ENCODE peak calls at places on chromosomes 1 and 21, in four cellular contexts. O is tibial nerve; C is naive thymus-derived CD4-positive, alpha-beta T cell; X is lower lobe of right lung. D is an unnamed sample. For H3K27me3 and H3K4me1, the result is how much of the 10 kb centered on the place peaks cover.

GRCh38 chr1:1091344-1092148 is 17.4 kb upstream of the RNF223 start:
- DNase-seq in X (peak), C (no peak), O (no peak), D (no peak)

GRCh38 chr1:81702903-81703302 is 97.8 kb upstream of the ADGRL2 start:
- DNase-seq in O (no peak), C (no peak), X (no peak), D (no peak)

GRCh38 chr1:153293480-153293775 is 19.3 kb downstream of the PGLYRP3 start:
- DNase-seq in O (no peak), C (no peak), X (no peak), D (no peak)

GRCh38 chr1:162631546-162632233 is 574 bp upstream of the DDR2 start:
- DNase-seq in C (no peak), X (no peak), O (peak), D (no peak)

GRCh38 chr21:36038701-36039497 is 21.4 kb downstream of the SETD4 start:
- DNase-seq in O (no peak), X (no peak), C (no peak), D (no peak)

GRCh38 chr1:244403431-244403830 is 48.3 kb downstream of the ADSS2 start:
- DNase-seq in X (no peak), C (no peak), O (no peak), D (no peak)

GRCh38 chr1:14969006-14969405 is 184.5 kb upstream of the TMEM51 start:
- DNase-seq in C (peak), O (no peak), X (no peak), D (no peak)

GRCh38 chr1:199273837-199274379 is 635.1 kb downstream of the PTPRC start:
- DNase-seq in O (no peak), X (no peak), C (no peak), D (no peak)

GRCh38 chr1:94253456-94254042 is 16.2 kb upstream of the ARHGAP29 start:
- DNase-seq in X (peak), C (no peak), O (no peak), D (no peak)

GRCh38 chr1:27994060-27994459 is 34.3 kb downstream of the XKR8 start:
- DNase-seq in X (no peak), O (no peak), C (no peak), D (no peak)

GRCh38 chr1:84078108-84078823 is 65.8 kb upstream of the PRKACB start:
- DNase-seq in O (peak), C (no peak), X (no peak), D (peak)

GRCh38 chr21:39317134-39318090 is 4.0 kb upstream of the BRWD1 start:
- DNase-seq in O (no peak), X (no peak), C (no peak), D (peak)

GRCh38 chr1:203627819-203628184 is 1.2 kb downstream of the ATP2B4 start:
- DNase-seq in O (peak), X (peak), C (no peak), D (peak)

GRCh38 chr1:89929467-89930063 is 65.3 kb upstream of the ZNF326 start:
- DNase-seq in C (no peak), X (no peak), O (no peak), D (no peak)

GRCh38 chr21:41631564-41632461 is 123.9 kb upstream of the TMPRSS2 start:
- DNase-seq in O (no peak), X (peak), C (no peak), D (no peak)

GRCh38 chr1:245987222-245987545 is 519.9 kb downstream of the SMYD3 start:
- DNase-seq in X (no peak), O (no peak), C (no peak), D (no peak)

GRCh38 chr1:38128511-38128910 is 81.9 kb upstream of the POU3F1 start:
- DNase-seq in X (no peak), O (no peak), C (no peak), D (no peak)

GRCh38 chr1:39269791-39270342 is 65.4 kb downstream of the MACF1 start:
- DNase-seq in O (peak), X (no peak), C (no peak), D (peak)

GRCh38 chr1:150511551-150511950 is 3.6 kb downstream of the ECM1 start:
- DNase-seq in C (no peak), O (no peak), X (peak), D (no peak)

GRCh38 chr1:147246910-147247655 is 4.6 kb downstream of the CHD1L start:
- DNase-seq in C (no peak), O (no peak), X (no peak), D (peak)

GRCh38 chr1:82086739-82087138 is 286.0 kb downstream of the ADGRL2 start:
- DNase-seq in O (no peak), X (no peak), C (no peak), D (no peak)

GRCh38 chr1:45348966-45349677 is 8.9 kb upstream of the MUTYH start:
- DNase-seq in C (no peak), X (no peak), O (no peak), D (no peak)

GRCh38 chr1:107643766-107644165 is 321.2 kb downstream of the VAV3 start:
- DNase-seq in O (no peak), X (no peak), C (no peak), D (no peak)

GRCh38 chr1:161720956-161721737 is at the start of gene FCRLB:
- DNase-seq in X (no peak), C (no peak), O (no peak), D (peak)

GRCh38 chr1:100959502-100960060 is 63.7 kb downstream of the SLC30A7 start:
- DNase-seq in C (no peak), O (no peak), X (no peak), D (no peak)

GRCh38 chr1:154326546-154327465 is 1.5 kb downstream of the ATP8B2 start:
- DNase-seq in C (no peak), X (no peak), O (peak), D (peak)

GRCh38 chr1:33222381-33222780 is 33.9 kb upstream of the ZNF362 start:
- DNase-seq in C (no peak), O (no peak), X (no peak), D (no peak)

GRCh38 chr1:34763142-34763781 is 3.7 kb downstream of the GJB4 start:
- DNase-seq in X (no peak), O (no peak), C (no peak), D (no peak)

GRCh38 chr1:117069220-117069844 is 9.2 kb downstream of the TTF2 start:
- DNase-seq in X (no peak), C (no peak), O (no peak), D (peak)

DNA sequence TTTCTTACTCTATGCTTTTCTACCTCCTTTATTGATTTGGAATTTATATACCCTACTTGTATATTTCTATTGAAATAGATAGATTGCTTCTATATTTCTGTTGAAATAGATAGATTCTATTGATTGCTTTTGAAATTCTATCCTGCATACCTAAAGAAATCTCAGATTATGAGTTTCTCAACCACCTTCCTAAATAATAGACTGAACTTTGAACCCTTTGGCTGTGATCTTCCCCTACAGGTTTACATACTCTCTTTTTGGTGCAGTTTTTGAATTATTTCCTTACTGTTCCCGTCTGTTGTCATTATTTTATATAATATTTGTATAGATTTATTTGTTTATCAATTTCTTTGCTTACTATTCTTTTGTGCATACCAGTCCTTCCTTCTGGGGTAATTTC is 20.4 kb upstream of the CSF3R start:
- DNase-seq in C (no peak), X (no peak), O (no peak), D (no peak)
- H3K27me3 ChIP-seq in C (under half), X (under half), O (under half), D (under half)

DNA sequence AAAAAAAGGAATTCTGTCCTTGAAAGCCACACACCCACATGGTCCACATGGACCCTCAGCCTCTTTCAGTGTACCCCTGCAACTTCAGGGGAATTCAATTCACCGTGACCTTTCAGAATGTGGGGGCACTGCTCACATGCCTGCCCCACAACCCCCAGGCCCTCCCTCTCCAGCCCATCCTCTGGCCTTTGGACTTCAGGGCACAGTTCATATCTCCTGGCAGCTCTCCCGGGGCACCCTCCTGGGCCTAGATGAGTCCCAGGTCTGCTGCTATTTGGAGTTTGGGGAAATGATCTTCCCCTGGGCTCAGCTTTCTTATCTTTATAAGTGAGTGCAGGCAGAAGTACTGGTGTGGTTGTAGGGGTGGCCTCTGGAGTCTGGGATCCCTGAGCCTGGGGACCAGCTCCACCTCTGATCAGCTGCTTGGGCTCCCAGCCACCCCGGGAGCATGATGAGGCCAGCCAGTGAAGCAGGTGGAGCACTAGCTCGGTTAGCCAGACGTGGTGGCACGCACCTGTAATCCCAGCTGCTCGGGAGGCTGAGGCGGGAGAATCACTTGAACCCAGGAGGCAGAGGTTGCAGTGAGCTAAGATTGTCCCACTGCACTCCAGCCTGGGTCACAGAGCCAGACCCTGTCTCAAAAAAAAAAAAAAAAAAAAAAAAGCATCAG is 15.8 kb downstream of the C1orf167 start:
- DNase-seq in X (no peak), C (no peak), O (no peak), D (no peak)
- H3K4me1 ChIP-seq in X (under half), C (under half), O (under half), D (under half)

GRCh38 chr1:3000671-3001470 is 20.4 kb upstream of the ACTRT2 start:
- DNase-seq in X (peak), C (no peak), O (no peak), D (no peak)

GRCh38 chr1:3000214-3000613 is 21.1 kb upstream of the ACTRT2 start:
- DNase-seq in O (no peak), C (no peak), X (no peak), D (no peak)

GRCh38 chr1:3002349-3003038 is 18.8 kb upstream of the ACTRT2 start:
- DNase-seq in C (no peak), X (peak), O (no peak), D (peak)

GRCh38 chr1:3003039-3003940 is 18.0 kb upstream of the ACTRT2 start:
- DNase-seq in C (no peak), O (no peak), X (peak), D (no peak)

DNA sequence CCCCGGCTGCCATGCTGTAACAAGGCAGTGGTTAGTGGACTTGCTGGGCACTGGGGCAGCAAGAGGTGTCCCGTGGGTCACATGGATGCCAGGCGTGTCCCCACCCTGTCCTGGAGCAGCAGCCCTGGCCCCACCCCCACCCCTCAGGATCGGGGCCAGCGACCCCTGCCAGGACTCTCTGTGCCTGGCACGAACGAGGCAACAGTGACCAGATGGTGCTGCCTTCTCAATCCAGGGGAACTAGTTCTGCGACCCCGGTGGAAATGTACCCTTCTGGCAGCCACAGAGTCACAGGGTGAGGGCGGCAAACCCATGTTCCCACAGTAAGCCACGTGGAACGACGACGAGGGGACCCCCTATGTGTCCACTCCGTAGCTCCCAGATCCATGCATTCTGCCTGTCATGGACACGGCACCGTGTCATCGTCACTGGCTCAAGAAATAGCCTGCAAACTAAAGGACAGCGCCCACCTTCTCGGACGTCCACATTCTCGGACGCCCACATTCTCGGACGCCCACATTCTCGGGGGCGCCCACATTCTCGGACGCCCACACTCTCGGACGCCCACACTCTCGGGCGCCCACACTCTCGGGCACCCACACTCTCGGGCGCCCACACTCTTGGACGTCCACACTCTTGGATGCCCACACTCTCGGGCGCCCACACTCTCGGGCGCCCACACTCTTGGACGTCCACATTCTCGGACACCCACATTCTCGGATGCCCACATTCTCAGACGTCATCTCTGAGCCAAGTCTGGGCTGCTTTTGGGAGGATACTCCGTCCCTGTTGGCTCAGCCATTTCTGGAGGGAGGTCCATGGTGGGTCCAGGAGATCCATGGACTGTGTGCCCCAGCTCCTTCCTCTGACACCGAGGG is 19.6 kb upstream of the ACTRT2 start:
- DNase-seq in X (no peak), O (no peak), C (no peak), D (no peak)
- H3K27me3 ChIP-seq in X (under half), O (under half), C (under half), D (under half)

DNA sequence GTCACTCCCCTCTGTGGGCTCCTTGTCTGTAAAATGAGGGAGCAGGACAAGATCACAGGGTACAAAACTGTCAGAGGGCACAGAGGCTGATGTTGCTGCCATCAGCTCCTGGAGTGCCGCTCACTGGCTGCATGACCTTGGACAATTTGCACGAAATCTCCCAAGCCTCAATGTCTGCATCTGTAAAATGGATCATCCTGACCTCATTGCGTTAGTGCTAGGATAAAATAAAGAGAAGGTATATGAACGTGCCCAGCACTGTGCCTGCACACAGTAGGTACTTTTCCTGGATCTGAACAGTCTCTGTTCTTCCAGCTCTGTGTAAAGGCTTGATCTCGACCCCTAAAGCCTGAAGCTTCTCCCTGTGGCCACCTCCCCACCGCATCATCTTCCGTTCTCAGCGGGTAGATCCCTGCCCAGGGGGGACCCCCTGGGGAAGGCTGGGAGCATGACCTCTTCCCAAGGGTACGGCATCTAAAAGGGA is 12.9 kb downstream of the TNFRSF1B start:
- DNase-seq in C (no peak), O (no peak), X (no peak), D (no peak)
- H3K4me1 ChIP-seq in C (half or more), O (half or more), X (half or more), D (under half)

DNA sequence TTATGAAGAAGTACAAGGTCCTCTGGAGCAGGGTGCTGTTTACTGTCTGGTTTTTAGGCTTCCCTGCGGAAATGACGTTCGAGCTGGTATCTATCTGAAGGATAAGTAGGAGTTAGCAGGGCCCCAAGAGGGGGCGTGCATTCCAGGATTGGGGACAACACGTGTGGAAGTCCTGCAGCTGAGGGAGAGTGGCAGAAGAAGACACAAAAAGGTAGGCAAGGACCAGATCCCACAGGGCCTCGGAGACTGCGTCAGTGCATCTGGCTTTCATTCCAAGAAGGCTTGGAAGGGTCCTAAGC is 5.9 kb downstream of the RIMS3 start:
- DNase-seq in O (no peak), C (no peak), X (no peak), D (no peak)
- H3K27me3 ChIP-seq in O (under half), C (under half), X (under half), D (under half)

GRCh38 chr1:208203848-208204609 is 40.2 kb downstream of the PLXNA2 start:
- DNase-seq in C (no peak), O (no peak), X (no peak), D (no peak)

GRCh38 chr1:208204779-208205178 is 39.4 kb downstream of the PLXNA2 start:
- DNase-seq in C (no peak), X (no peak), O (no peak), D (peak)

GRCh38 chr1:208201241-208201640 is 42.9 kb downstream of the PLXNA2 start:
- DNase-seq in C (no peak), O (peak), X (no peak), D (no peak)

GRCh38 chr1:208203127-208203847 is 40.9 kb downstream of the PLXNA2 start:
- DNase-seq in X (peak), O (peak), C (no peak), D (no peak)

DNA sequence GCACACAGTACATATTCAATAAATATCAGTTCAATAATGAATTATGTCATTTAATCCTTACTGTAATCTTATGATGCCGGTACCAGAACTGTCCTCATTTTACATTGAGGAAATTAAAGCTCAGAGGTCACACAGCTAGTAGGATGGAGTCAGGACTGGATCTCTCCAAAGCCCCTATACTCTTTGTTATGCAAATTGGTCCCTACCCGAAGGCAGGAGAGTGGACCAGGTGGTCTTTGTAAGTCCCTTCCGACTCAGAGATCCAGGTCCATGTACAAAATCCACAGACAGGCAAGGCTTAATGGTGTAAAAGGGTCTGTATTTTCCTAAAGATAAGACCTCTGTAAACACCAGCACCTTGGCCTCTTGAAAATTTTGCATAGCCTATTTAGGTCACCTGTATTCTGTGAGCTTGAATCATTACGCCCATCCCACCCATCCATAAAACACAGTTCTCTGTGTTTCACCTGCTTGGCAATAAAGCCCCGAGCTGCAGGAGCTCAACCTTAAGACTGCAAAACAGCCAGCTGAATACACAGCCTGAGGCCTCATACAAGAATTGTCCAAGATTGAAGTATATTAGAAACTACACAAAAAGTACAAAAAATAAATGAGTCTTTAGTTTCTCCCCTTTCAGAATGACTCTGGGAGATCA is 41.7 kb downstream of the PLXNA2 start:
- DNase-seq in O (no peak), C (no peak), X (no peak), D (no peak)
- H3K4me1 ChIP-seq in O (under half), C (under half), X (half or more), D (under half)

DNA sequence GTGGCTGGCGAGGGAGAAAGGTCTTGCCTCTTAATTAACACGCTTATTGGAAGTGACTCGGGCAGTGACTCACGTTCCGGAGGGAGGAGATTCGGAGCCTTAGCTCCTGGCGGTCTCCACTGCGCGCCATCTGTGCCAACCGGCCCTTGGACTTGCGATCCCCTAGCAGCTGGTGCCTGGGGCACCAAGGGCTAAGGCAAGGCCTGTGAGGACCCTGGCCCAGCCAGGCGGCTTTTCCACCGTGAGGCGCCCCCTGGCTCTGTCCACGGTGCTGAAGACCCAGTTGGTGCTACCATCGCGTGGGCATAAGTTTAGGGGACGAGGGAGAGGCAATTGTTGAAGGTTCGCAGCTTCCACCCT is 1.3 kb upstream of the SYT6 start:
- DNase-seq in O (no peak), C (peak), X (no peak), D (no peak)
- H3K27me3 ChIP-seq in O (under half), C (under half), X (half or more), D (under half)

DNA sequence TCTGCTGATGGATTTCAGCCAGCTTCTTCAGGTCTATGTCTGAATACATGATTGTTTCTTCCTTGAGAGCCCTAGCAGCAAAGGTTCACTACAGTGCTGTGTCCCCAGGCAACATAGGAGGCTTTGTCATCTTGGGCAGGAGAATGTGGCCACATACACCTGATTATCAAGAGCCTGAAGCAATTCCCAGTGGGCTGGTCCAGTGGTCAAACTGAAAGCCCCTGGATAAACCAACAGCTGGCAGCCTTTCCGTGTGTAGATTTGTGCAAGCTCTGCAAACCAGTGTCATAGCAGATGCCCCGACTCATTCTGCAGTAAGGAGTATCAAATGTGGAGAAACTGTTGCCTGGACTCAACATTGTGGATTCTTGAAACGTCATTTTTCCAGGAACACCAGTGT is 2.3 kb upstream of the GIPC2 start:
- DNase-seq in X (no peak), C (no peak), O (no peak), D (no peak)
- H3K4me1 ChIP-seq in X (under half), C (under half), O (under half), D (under half)